ENCODE peak calls at places on chromosomes 3 and 15, in eight cellular contexts. P is upper lobe of right lung, M is mammary epithelial cell, C is OCI-LY7, E is fibroblast of lung, J is stomach, U is sigmoid colon, G is heart right ventricle. D is an unnamed sample.

GRCh38 chr3:132785292-132785691 is 63.1 kb upstream of the NPHP3 start:
- DNase-seq in P (no peak), M (peak; percentile 60), C (no peak), E (peak; percentile 32), J (no peak), U (no peak), G (no peak), D (no peak)

GRCh38 chr15:82317091-82317489 is 32.2 kb downstream of the GOLGA6L10 start:
- DNase-seq in P (no peak), M (no peak), C (no peak), E (no peak), J (no peak), U (peak; percentile 56), G (no peak), D (no peak)

GRCh38 chr15:53910852-53911251 is 67.4 kb upstream of the UNC13C start:
- DNase-seq in P (peak; percentile 63), M (no peak), C (no peak), E (no peak), J (peak; percentile 51), U (no peak), G (no peak), D (no peak)

GRCh38 chr3:73580343-73580742 is 44.4 kb downstream of the PDZRN3 start:
- DNase-seq in P (no peak), M (peak; percentile 94), C (no peak), E (peak; percentile 93), J (no peak), U (no peak), G (no peak), D (no peak)

GRCh38 chr3:133506215-133506901 is 67.1 kb upstream of the CDV3 start:
- DNase-seq in P (no peak), M (no peak), C (peak; percentile 77), E (no peak), J (no peak), U (no peak), G (no peak), D (no peak)

GRCh38 chr3:17432237-17432636 is 310.2 kb downstream of the TBC1D5 start:
- DNase-seq in P (no peak), M (no peak), C (no peak), E (no peak), J (no peak), U (no peak), G (no peak), D (no peak)

GRCh38 chr3:81829946-81830345 is 68.5 kb upstream of the GBE1 start:
- DNase-seq in P (no peak), M (no peak), C (no peak), E (no peak), J (no peak), U (no peak), G (no peak), D (no peak)

GRCh38 chr15:40003491-40003916 is 35.5 kb downstream of the SRP14 start:
- DNase-seq in P (no peak), M (no peak), C (no peak), E (no peak), J (no peak), U (no peak), G (no peak), D (no peak)

GRCh38 chr3:123804676-123805075 is 79.5 kb downstream of the MYLK start:
- DNase-seq in P (no peak), M (no peak), C (no peak), E (no peak), J (no peak), U (no peak), G (no peak), D (no peak)

GRCh38 chr3:123805504-123805903 is 78.6 kb downstream of the MYLK start:
- DNase-seq in P (no peak), M (no peak), C (no peak), E (no peak), J (no peak), U (no peak), G (no peak), D (no peak)

GRCh38 chr3:123801474-123801873 is 82.7 kb downstream of the MYLK start:
- DNase-seq in P (no peak), M (no peak), C (no peak), E (no peak), J (no peak), U (no peak), G (no peak), D (no peak)

GRCh38 chr3:123802007-123802630 is 82.0 kb downstream of the MYLK start:
- DNase-seq in P (no peak), M (no peak), C (no peak), E (no peak), J (no peak), U (no peak), G (no peak), D (no peak)

GRCh38 chr3:123803521-123803920 is 80.6 kb downstream of the MYLK start:
- DNase-seq in P (no peak), M (no peak), C (no peak), E (no peak), J (no peak), U (no peak), G (no peak), D (no peak)
- TF ChIP-seq CTCF in P (no peak), M (no peak), C (no peak), E (no peak), J (no peak), U (no peak), G (no peak), D (no peak)

GRCh38 chr3:23916886-23917815 is at the start of the genes NKIRAS1 and RPL15:
- DNase-seq in P (peak; percentile 98), M (peak; percentile 97), C (peak; percentile 98), E (peak; percentile 95), J (peak; percentile 97), U (peak; percentile 99), G (peak; percentile 98), D (peak; percentile 97)

GRCh38 chr3:23921052-23921511 is 4.2 kb downstream of the RPL15 start:
- DNase-seq in P (no peak), M (no peak), C (no peak), E (no peak), J (no peak), U (no peak), G (no peak), D (no peak)

GRCh38 chr3:23916152-23916885 is 471 bp downstream of the NKIRAS1 start:
- DNase-seq in P (no peak), M (no peak), C (no peak), E (no peak), J (no peak), U (no peak), G (no peak), D (no peak)

GRCh38 chr3:23920151-23920655 is 3.3 kb downstream of the RPL15 start:
- DNase-seq in P (no peak), M (no peak), C (no peak), E (no peak), J (no peak), U (no peak), G (no peak), D (no peak)

GRCh38 chr3:23919628-23920027 is 2.7 kb downstream of the RPL15 start:
- DNase-seq in P (no peak), M (no peak), C (peak; percentile 58), E (no peak), J (no peak), U (no peak), G (no peak), D (no peak)
- H3K36me3 ChIP-seq in P (peaks cover 43% of the 10 kb centered on the region), M (peaks cover 15% of the 10 kb centered on the region), C (peaks cover 52% of the 10 kb centered on the region), E (peaks cover 10% of the 10 kb centered on the region), J (peaks cover 49% of the 10 kb centered on the region), U (no peaks in the 10 kb centered on the region), G (peaks cover 45% of the 10 kb centered on the region), D (peaks cover 5% of the 10 kb centered on the region)

GRCh38 chr15:64748251-64748650 is 27.1 kb downstream of the RBPMS2 start:
- DNase-seq in P (no peak), M (no peak), C (no peak), E (no peak), J (no peak), U (no peak), G (no peak), D (no peak)
- H3K27ac ChIP-seq in P (no peak overlapping the region), M (no peak overlapping the region), C (no peak overlapping the region), E (no peak overlapping the region), J (no peak overlapping the region), U (peak overlapping the region; percentile 80), G (peak overlapping the region; percentile 34), D (no peak overlapping the region)

DNA sequence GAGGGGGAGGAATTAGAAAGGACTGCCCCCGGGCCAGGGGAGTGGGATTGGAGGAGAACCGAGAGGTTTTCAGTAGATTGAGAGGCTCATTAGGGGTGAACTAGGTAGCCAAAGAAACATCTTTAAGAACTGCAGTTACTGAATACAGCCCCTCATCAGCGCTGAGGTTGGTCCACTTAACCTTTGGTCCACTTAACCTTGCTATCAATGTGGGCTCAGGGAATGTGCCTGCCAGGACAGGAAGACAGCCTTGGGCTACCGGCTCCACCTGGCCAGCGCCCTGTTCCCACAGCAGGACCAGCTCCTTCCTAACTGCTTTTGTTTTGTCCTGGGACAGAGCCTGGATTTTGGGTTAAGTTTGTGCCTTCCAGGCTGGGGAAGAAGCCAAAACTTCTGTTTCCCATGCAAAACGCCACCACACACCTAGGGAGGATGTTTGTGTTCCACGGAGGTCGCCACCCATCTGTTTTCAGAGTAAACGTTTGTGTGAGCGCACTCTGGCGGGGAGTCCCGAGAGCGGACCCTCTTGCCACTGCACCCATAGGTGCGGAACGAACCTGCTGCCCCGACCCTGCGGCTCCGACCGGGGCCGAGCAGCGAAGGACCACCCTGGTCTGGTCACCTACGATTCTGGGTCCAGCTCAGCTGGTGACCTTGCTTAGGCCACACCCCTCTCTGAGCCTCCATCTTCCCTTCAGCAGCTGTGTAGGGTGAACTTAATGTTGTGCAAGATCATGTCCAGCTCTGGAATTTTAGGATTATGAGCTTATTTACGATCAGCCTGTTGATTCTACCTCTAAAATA is 107.4 kb downstream of the VGLL4 start:
- DNase-seq in P (peak; percentile 49), M (no peak), C (no peak), E (no peak), J (peak; percentile 47), U (peak; percentile 58), G (no peak), D (no peak)
- TF ChIP-seq CTCF in P (no peak), M (no peak), C (no peak), E (no peak), J (no peak), U (no peak), G (no peak), D (no peak)

DNA sequence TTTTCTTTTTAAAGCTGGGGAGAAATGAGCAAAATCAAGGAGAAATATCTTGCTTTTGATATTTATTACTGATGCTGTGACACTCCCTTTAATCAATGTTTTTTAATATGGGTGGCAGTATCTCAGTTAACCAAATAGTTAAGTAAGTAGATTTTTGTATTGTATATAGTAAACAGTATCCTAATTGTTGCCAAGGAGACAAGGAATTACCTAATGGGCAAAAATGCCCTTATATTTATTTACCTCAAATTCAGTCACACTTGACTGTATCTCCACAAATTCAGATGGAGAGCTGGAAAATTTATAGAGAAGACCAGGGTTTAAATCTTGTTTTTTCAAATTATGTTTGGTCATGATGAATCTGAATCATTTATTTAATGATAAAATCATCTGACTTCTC is 3.6 kb upstream of the CHD2 start:
- DNase-seq in P (no peak), M (no peak), C (no peak), E (no peak), J (no peak), U (no peak), G (no peak), D (no peak)
- H3K36me3 ChIP-seq in P (peaks cover 61% of the 10 kb centered on the region), M (peaks cover 41% of the 10 kb centered on the region), C (peaks cover 91% of the 10 kb centered on the region), E (peaks cover 9% of the 10 kb centered on the region), J (peaks cover 63% of the 10 kb centered on the region), U (peaks cover 8% of the 10 kb centered on the region), G (peaks cover 75% of the 10 kb centered on the region), D (peaks cover 25% of the 10 kb centered on the region)

D was measured in pancreas.